ENCODE peak calls at places on chromosomes 4 and X, in four cellular contexts. E, U, H and N are unnamed samples.

GRCh38 chr4:55549888-55550287 is 3.2 kb upstream of the CLOCK start:
- DNase-seq in E (no peak), U (peak), H (peak), N (no peak)

GRCh38 chrX:131728295-131729145 is 184.6 kb downstream of the OR13H1 start:
- DNase-seq in H (peak), E (peak), U (peak), N (no peak)

GRCh38 chrX:118943102-118943501 is 31.3 kb upstream of the LONRF3 start:
- DNase-seq in H (no peak), U (no peak), E (no peak), N (no peak)

GRCh38 chrX:13078739-13079444 is 34.5 kb upstream of the FAM9C start:
- DNase-seq in H (peak), E (peak), U (peak), N (no peak)

GRCh38 chrX:69493766-69494165 is 10.4 kb upstream of the NALF2 start:
- DNase-seq in H (no peak), E (no peak), U (no peak), N (no peak)

GRCh38 chrX:101462892-101463291 is 22.4 kb upstream of the ARMCX4 start:
- DNase-seq in E (no peak), U (peak), H (peak), N (peak)

GRCh38 chr4:87073570-87074470 is 139.0 kb downstream of the AFF1 start:
- DNase-seq in H (no peak), E (peak), U (no peak), N (peak)

GRCh38 chr4:85787133-85787532 is 312.2 kb downstream of the ARHGAP24 start:
- DNase-seq in E (no peak), H (peak), U (peak), N (no peak)

GRCh38 chrX:9318213-9318612 is 146.6 kb upstream of the TBL1X start:
- DNase-seq in H (no peak), U (no peak), E (no peak), N (no peak)

GRCh38 chr4:123892368-123892961 is 495.9 kb downstream of the SPRY1 start:
- DNase-seq in H (no peak), E (no peak), U (no peak), N (no peak)

GRCh38 chr4:2823671-2824328 is 19.8 kb upstream of the ADD1 start:
- DNase-seq in E (no peak), U (no peak), H (no peak), N (peak)

GRCh38 chr4:7132730-7133582 is 59.4 kb upstream of the SORCS2 start:
- DNase-seq in U (no peak), H (peak), E (no peak), N (no peak)

GRCh38 chr4:17468638-17469221 is 43.2 kb downstream of the QDPR start:
- DNase-seq in H (peak), U (peak), E (no peak), N (no peak)